ENCODE peak calls at places on chromosomes 16 and 17, in nine cellular contexts. T is left ventricle myocardium inferior; M is A673; C is epithelial cell of esophagus; K is cardiac fibroblast; I is MM.1S; L is psoas muscle; Z is astrocyte of the spinal cord; S is CD8-positive, alpha-beta T cell. U is an unnamed sample.

GRCh38 chr17:29933379-29933778 is 3.4 kb upstream of the SSH2 start:
- DNase-seq in T (no peak), S (no peak), Z (peak; percentile 28), L (no peak), I (no peak), M (peak; percentile 51), K (peak; percentile 68), C (peak; percentile 44), U (no peak)

GRCh38 chr17:66367112-66367511 is 64.7 kb downstream of the PRKCA start:
- DNase-seq in L (no peak), I (no peak), K (no peak), T (no peak), M (no peak), Z (no peak), S (no peak), C (no peak), U (no peak)

GRCh38 chr17:17613708-17614114 is 22.2 kb upstream of the PEMT start:
- DNase-seq in S (peak; percentile 54), C (peak; percentile 75), K (peak; percentile 84), Z (peak; percentile 73), I (peak; percentile 66), T (no peak), L (no peak), M (peak; percentile 82), U (peak; percentile 76)

GRCh38 chr17:62703269-62703775 is 75.9 kb downstream of the MRC2 start:
- DNase-seq in K (no peak), S (no peak), C (peak; percentile 84), Z (peak; percentile 39), I (no peak), L (no peak), M (no peak), T (no peak), U (no peak)

GRCh38 chr16:87248704-87249103 is 68.5 kb downstream of the C16orf95 start:
- DNase-seq in L (no peak), I (no peak), S (no peak), T (no peak), C (no peak), M (no peak), Z (no peak), K (no peak), U (no peak)

GRCh38 chr16:31265329-31266245 is 5.8 kb downstream of the ITGAM start:
- DNase-seq in C (peak; percentile 92), L (peak; percentile 19), M (peak; percentile 15), K (no peak), I (peak; percentile 68), T (no peak), S (peak; percentile 50), Z (no peak), U (peak; percentile 92)

GRCh38 chr16:23500212-23500865 is 10.0 kb downstream of the GGA2 start:
- DNase-seq in M (no peak), C (no peak), Z (no peak), I (no peak), K (no peak), S (no peak), T (no peak), L (no peak), U (no peak)

GRCh38 chr17:79793924-79794304 is 3.0 kb downstream of the CBX8 start:
- DNase-seq in S (no peak), L (no peak), Z (peak; percentile 51), T (no peak), M (peak; percentile 80), K (peak; percentile 32), C (no peak), I (no peak), U (no peak)

GRCh38 chr17:20206591-20206990 is 197.4 kb downstream of the SPECC1 start:
- DNase-seq in I (no peak), L (no peak), Z (peak; percentile 56), S (no peak), K (peak; percentile 48), C (peak; percentile 86), M (no peak), T (no peak), U (no peak)

GRCh38 chr17:7706631-7707354 is 1.8 kb downstream of the EFNB3 start:
- DNase-seq in C (no peak), L (no peak), M (no peak), Z (no peak), K (no peak), S (no peak), I (no peak), T (no peak), U (no peak)
- H3K4me3 ChIP-seq in C (no peak overlapping the region), L (no peak overlapping the region), M (no peak overlapping the region), Z (no peak overlapping the region), K (no peak overlapping the region), S (no peak overlapping the region), I (no peak overlapping the region), T (no peak overlapping the region), U (no peak overlapping the region)

GRCh38 chr17:50050431-50051032 is 5.4 kb upstream of the ITGA3 start:
- DNase-seq in T (no peak), K (no peak), C (no peak), S (no peak), Z (peak; percentile 29), I (no peak), M (no peak), L (no peak), U (no peak)
- TF ChIP-seq CTCF in T (no peak), K (no peak), C (peak; percentile 11), S (no peak), Z (no peak), I (no peak), M (no peak), L (no peak), U (no peak)

GRCh38 chr17:41664587-41665565 is 23.8 kb upstream of the EIF1 start:
- DNase-seq in T (no peak), I (no peak), Z (no peak), L (no peak), S (no peak), K (no peak), M (no peak), C (no peak), U (no peak)
- H3K4me3 ChIP-seq in T (peak overlapping the region; percentile 72), I (peak overlapping the region; percentile 75), Z (peak overlapping the region; percentile 32), L (peak overlapping the region; percentile 72), S (peak overlapping the region; percentile 56), K (peak overlapping the region; percentile 57), M (peak overlapping the region; percentile 43), C (peak overlapping the region; percentile 61), U (peak overlapping the region; percentile 55)

GRCh38 chr16:9374076-9374475 is 282.6 kb downstream of the HAPSTR1 start:
- DNase-seq in C (no peak), Z (no peak), T (no peak), L (no peak), K (no peak), I (no peak), M (no peak), S (no peak), U (no peak)

GRCh38 chr16:9371713-9372448 is 280.4 kb downstream of the HAPSTR1 start:
- DNase-seq in L (no peak), I (no peak), S (no peak), K (no peak), Z (no peak), C (no peak), T (no peak), M (no peak), U (no peak)

GRCh38 chr16:9378876-9379275 is 287.4 kb downstream of the HAPSTR1 start:
- DNase-seq in T (no peak), I (no peak), L (no peak), C (no peak), Z (no peak), M (no peak), S (no peak), K (no peak), U (no peak)

GRCh38 chr16:9370071-9370491 is 278.6 kb downstream of the HAPSTR1 start:
- DNase-seq in S (no peak), I (no peak), T (peak; percentile 69), C (no peak), M (no peak), L (no peak), K (no peak), Z (no peak), U (no peak)

DNA sequence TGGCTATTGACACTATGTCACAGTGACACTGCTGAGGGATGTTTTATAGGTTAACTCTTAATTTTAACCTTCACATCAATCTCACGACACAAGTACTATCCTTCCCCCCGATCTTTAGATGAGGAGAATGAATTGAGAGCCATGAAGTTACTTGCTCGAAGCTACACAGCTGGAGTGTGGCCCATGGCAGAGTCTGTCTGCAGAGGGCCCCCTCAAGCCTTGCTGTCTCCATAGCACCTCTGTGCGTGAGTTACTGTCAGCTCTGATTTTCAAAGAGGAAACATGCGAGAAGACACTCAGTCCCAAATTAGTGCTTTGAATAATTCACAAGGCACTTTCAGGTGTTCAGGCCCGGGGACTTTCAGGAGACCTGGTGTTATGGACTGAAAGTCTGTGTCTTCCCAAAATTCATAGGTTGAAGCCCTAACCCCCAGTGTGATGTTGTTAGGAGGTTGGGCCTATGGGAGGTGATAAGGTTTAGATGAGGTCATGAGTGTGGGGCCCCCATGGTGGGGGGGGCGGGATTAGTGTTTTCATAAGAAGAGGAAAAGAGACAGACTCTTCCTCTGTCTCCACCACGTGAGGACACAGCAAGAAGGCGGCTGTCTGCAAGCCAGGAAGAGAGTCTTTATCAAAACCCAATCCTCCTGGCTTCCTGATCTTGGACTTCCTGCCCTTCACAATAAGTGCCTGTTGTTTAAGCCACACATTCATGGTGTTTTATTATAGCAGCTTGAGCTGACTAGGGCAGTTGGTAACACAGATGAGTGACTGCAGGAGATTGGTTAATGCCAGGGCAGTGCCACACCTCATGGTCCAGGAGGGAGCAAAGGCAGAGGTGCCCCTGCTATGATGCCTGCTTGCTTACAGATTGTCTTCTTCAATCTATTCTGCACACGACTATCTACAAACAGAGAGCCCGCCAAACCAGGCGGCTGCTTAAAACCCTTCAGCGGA is 281.8 kb downstream of the HAPSTR1 start:
- DNase-seq in M (no peak), L (no peak), I (no peak), S (no peak), T (no peak), Z (no peak), K (no peak), C (no peak), U (no peak)
- TF ChIP-seq CTCF in M (no peak), L (no peak), I (no peak), S (no peak), T (no peak), Z (no peak), K (no peak), C (no peak), U (no peak)

GRCh38 chr17:82175166-82175565 is 37.5 kb downstream of the CCDC57 start:
- DNase-seq in I (no peak), K (no peak), M (no peak), T (no peak), Z (no peak), C (no peak), L (no peak), S (no peak), U (no peak)
- H3K4me3 ChIP-seq in I (no peak overlapping the region), K (no peak overlapping the region), M (no peak overlapping the region), T (no peak overlapping the region), Z (no peak overlapping the region), C (no peak overlapping the region), L (no peak overlapping the region), S (no peak overlapping the region), U (no peak overlapping the region)

GRCh38 chr16:66270333-66270927 is 96.1 kb upstream of the CDH5 start:
- DNase-seq in K (peak; percentile 82), T (peak; percentile 71), I (peak; percentile 70), Z (peak; percentile 71), L (peak; percentile 72), C (peak; percentile 53), M (peak; percentile 90), S (peak; percentile 69), U (peak; percentile 58)
- TF ChIP-seq CTCF in K (peak; percentile 43), T (peak; percentile 98), I (peak; percentile 83), Z (peak; percentile 69), L (peak; percentile 89), C (peak; percentile 52), M (peak; percentile 81), S (peak; percentile 86), U (peak; percentile 92)